ENCODE peak calls at places on chromosomes 13 and 19, in ten cellular contexts. J is T-helper 17 cell; N is NCI-H2107; T is HS-27A; X is lung; L is stimulated activated CD8-positive, alpha-beta memory T cell treated with anti-CD3 and anti-CD28 coated beads, Interleukin-7, amount 100 ng/mL, for 24 hours; I is esophagus squamous epithelium; E is K562; Y is islet precursor cell; V is anterior cingulate cortex. O is an unnamed sample.

GRCh38 chr13:113366031-113366588 is 2.2 kb upstream of the GRTP1 start:
- DNase-seq in N (no peak), E (peak; percentile 21), X (no peak), I (no peak), V (no peak), J (no peak), L (no peak), Y (no peak), T (no peak), O (no peak)

GRCh38 chr19:3604227-3604986 is 2.3 kb downstream of the TBXA2R start:
- DNase-seq in Y (no peak), X (no peak), L (no peak), E (no peak), I (no peak), N (no peak), V (no peak), J (no peak), T (no peak), O (no peak)

GRCh38 chr13:74836628-74837027 is 645.3 kb downstream of the TBC1D4 start:
- DNase-seq in E (no peak), N (no peak), X (no peak), I (no peak), V (no peak), L (no peak), J (no peak), T (no peak), Y (no peak), O (no peak)

GRCh38 chr19:55638864-55639359 is 1.9 kb upstream of the ZNF580 start:
- DNase-seq in N (no peak), I (no peak), J (no peak), X (no peak), Y (no peak), V (no peak), T (no peak), L (peak; percentile 33), E (peak; percentile 78), O (no peak)

GRCh38 chr13:31227063-31227462 is 27.3 kb downstream of the B3GLCT start:
- DNase-seq in I (no peak), Y (no peak), J (no peak), L (no peak), X (no peak), T (no peak), V (no peak), E (no peak), N (no peak), O (no peak)

GRCh38 chr13:40130871-40131636 is 475.6 kb downstream of the COG6 start:
- DNase-seq in J (no peak), E (peak; percentile 3), I (no peak), N (no peak), X (no peak), L (no peak), V (no peak), T (no peak), Y (peak; percentile 87), O (no peak)

GRCh38 chr13:20191902-20192469 is 752 bp downstream of the GJB2 start:
- DNase-seq in E (no peak), V (no peak), J (no peak), T (no peak), N (no peak), L (no peak), I (no peak), X (no peak), Y (peak; percentile 67), O (no peak)

GRCh38 chr13:27147530-27148170 is 24.0 kb downstream of the USP12 start:
- DNase-seq in I (no peak), V (no peak), N (no peak), L (no peak), Y (no peak), X (no peak), T (no peak), E (no peak), J (no peak), O (no peak)

GRCh38 chr19:33769208-33769607 is 27.5 kb upstream of the KCTD15 start:
- DNase-seq in T (no peak), X (no peak), V (no peak), I (no peak), E (no peak), N (no peak), Y (no peak), L (no peak), J (no peak), O (no peak)

GRCh38 chr13:66040506-66040905 is 1189.6 kb downstream of the PCDH9 start:
- DNase-seq in E (no peak), T (no peak), N (no peak), V (no peak), J (no peak), Y (no peak), L (no peak), X (no peak), I (no peak), O (no peak)

O was measured in T follicular helper cell.